ENCODE peak calls at places on chromosomes 2 and 18, in four cellular contexts. One of them, this sample, is unnamed.
A peak's percentile ranks its signal among the peaks of the same experiment; 100 is the strongest.

GRCh38 chr2:20496069-20496468 is 49.2 kb downstream of the RHOB start:
- DNase-seq in tibial artery: no peak
- DNase-seq in transverse colon: no peak
- DNase-seq in ovary: no peak
- DNase-seq in this sample: peak; percentile 49

GRCh38 chr2:19549821-19550220 is 191.4 kb upstream of the OSR1 start:
- DNase-seq in tibial artery: no peak
- DNase-seq in transverse colon: no peak
- DNase-seq in ovary: no peak
- DNase-seq in this sample: no peak

GRCh38 chr2:86062043-86062442 is 43.6 kb downstream of the POLR1A start:
- DNase-seq in tibial artery: no peak
- DNase-seq in transverse colon: no peak
- DNase-seq in ovary: no peak
- DNase-seq in this sample: no peak

GRCh38 chr2:120322329-120322728 is 23.6 kb upstream of the INHBB start:
- DNase-seq in tibial artery: no peak
- DNase-seq in transverse colon: no peak
- DNase-seq in ovary: no peak
- DNase-seq in this sample: peak; percentile 28

GRCh38 chr2:237278593-237278992 is 135.4 kb downstream of the COL6A3 start:
- DNase-seq in tibial artery: peak; percentile 91
- DNase-seq in transverse colon: peak; percentile 37
- DNase-seq in ovary: peak; percentile 44
- DNase-seq in this sample: peak; percentile 82

GRCh38 chr2:190119257-190119656 is 56.7 kb upstream of the MSTN start:
- DNase-seq in tibial artery: peak; percentile 64
- DNase-seq in transverse colon: no peak
- DNase-seq in ovary: no peak
- DNase-seq in this sample: no peak

GRCh38 chr2:66481100-66481549 is 46.2 kb downstream of the MEIS1 start:
- DNase-seq in tibial artery: no peak
- DNase-seq in transverse colon: no peak
- DNase-seq in ovary: no peak
- DNase-seq in this sample: peak; percentile 51

GRCh38 chr18:23108496-23108895 is 26.8 kb upstream of the CABLES1 start:
- DNase-seq in tibial artery: no peak
- DNase-seq in transverse colon: no peak
- DNase-seq in ovary: no peak
- DNase-seq in this sample: no peak

GRCh38 chr18:73835656-73836055 is 312.0 kb downstream of the FBXO15 start:
- DNase-seq in tibial artery: no peak
- DNase-seq in transverse colon: no peak
- DNase-seq in ovary: no peak
- DNase-seq in this sample: no peak

GRCh38 chr18:44742741-44743311 is 62.1 kb downstream of the SETBP1 start:
- DNase-seq in tibial artery: no peak
- DNase-seq in transverse colon: no peak
- DNase-seq in ovary: peak; percentile 95
- DNase-seq in this sample: no peak

GRCh38 chr2:51717318-51717717 is 685.4 kb upstream of the NRXN1 start:
- DNase-seq in tibial artery: no peak
- DNase-seq in transverse colon: no peak
- DNase-seq in ovary: no peak
- DNase-seq in this sample: no peak

GRCh38 chr18:48031011-48031480 is 100.6 kb upstream of the SMAD2 start:
- DNase-seq in tibial artery: peak; percentile 70
- DNase-seq in transverse colon: peak; percentile 57
- DNase-seq in ovary: peak; percentile 65
- DNase-seq in this sample: peak; percentile 48

GRCh38 chr18:24362757-24363156 is 34.9 kb downstream of the OSBPL1A start:
- DNase-seq in tibial artery: no peak
- DNase-seq in transverse colon: no peak
- DNase-seq in ovary: no peak
- DNase-seq in this sample: no peak

GRCh38 chr2:12835733-12836132 is 119.0 kb downstream of the TRIB2 start:
- DNase-seq in tibial artery: no peak
- DNase-seq in transverse colon: no peak
- DNase-seq in ovary: no peak
- DNase-seq in this sample: no peak

GRCh38 chr2:176653856-176654443 is 384.7 kb downstream of the MTX2 start:
- DNase-seq in tibial artery: peak; percentile 70
- DNase-seq in transverse colon: peak; percentile 70
- DNase-seq in ovary: peak; percentile 41
- DNase-seq in this sample: peak; percentile 51

GRCh38 chr18:58533771-58534170 is 95.1 kb downstream of the ALPK2 start:
- DNase-seq in tibial artery: no peak
- DNase-seq in transverse colon: no peak
- DNase-seq in ovary: no peak
- DNase-seq in this sample: no peak

GRCh38 chr2:35526741-35527140 is 828.8 kb upstream of the CRIM1 start:
- DNase-seq in tibial artery: no peak
- DNase-seq in transverse colon: no peak
- DNase-seq in ovary: no peak
- DNase-seq in this sample: no peak

GRCh38 chr2:209508255-209508654 is 84.4 kb downstream of the MAP2 start:
- DNase-seq in tibial artery: no peak
- DNase-seq in transverse colon: no peak
- DNase-seq in ovary: no peak
- DNase-seq in this sample: no peak

GRCh38 chr2:115084446-115084845 is 642.0 kb downstream of the DPP10 start:
- DNase-seq in tibial artery: no peak
- DNase-seq in transverse colon: no peak
- DNase-seq in ovary: no peak
- DNase-seq in this sample: no peak

GRCh38 chr18:31695989-31696388 is 11.6 kb upstream of the B4GALT6 start:
- DNase-seq in tibial artery: no peak
- DNase-seq in transverse colon: no peak
- DNase-seq in ovary: no peak
- DNase-seq in this sample: no peak

GRCh38 chr2:239238381-239238780 is 162.4 kb downstream of the HDAC4 start:
- DNase-seq in tibial artery: no peak
- DNase-seq in transverse colon: no peak
- DNase-seq in ovary: no peak
- DNase-seq in this sample: no peak

GRCh38 chr2:45774688-45775244 is 123.3 kb downstream of the PRKCE start:
- DNase-seq in tibial artery: no peak
- DNase-seq in transverse colon: peak; percentile 42
- DNase-seq in ovary: no peak
- DNase-seq in this sample: no peak

GRCh38 chr2:203656522-203657287 is 49.7 kb upstream of the CD28 start:
- DNase-seq in tibial artery: peak; percentile 78
- DNase-seq in transverse colon: peak; percentile 82
- DNase-seq in ovary: no peak
- DNase-seq in this sample: peak; percentile 52

GRCh38 chr2:186746584-186746983 is 52.7 kb downstream of the FAM171B start:
- DNase-seq in tibial artery: no peak
- DNase-seq in transverse colon: no peak
- DNase-seq in ovary: no peak
- DNase-seq in this sample: no peak

GRCh38 chr2:232530626-232531260 is 4.8 kb downstream of the CHRND start:
- DNase-seq in tibial artery: no peak
- DNase-seq in transverse colon: no peak
- DNase-seq in ovary: no peak
- DNase-seq in this sample: peak; percentile 10

GRCh38 chr2:655626-656025 is 21.6 kb downstream of the TMEM18 start:
- DNase-seq in tibial artery: no peak
- DNase-seq in transverse colon: no peak
- DNase-seq in ovary: no peak
- DNase-seq in this sample: no peak

GRCh38 chr2:15939854-15940660 is at the start of gene MYCN:
- DNase-seq in tibial artery: no peak
- DNase-seq in transverse colon: peak; percentile 42
- DNase-seq in ovary: peak; percentile 52
- DNase-seq in this sample: peak; percentile 55

GRCh38 chr2:45170191-45170975 is 161.1 kb upstream of the SIX2 start:
- DNase-seq in tibial artery: no peak
- DNase-seq in transverse colon: no peak
- DNase-seq in ovary: no peak
- DNase-seq in this sample: no peak

GRCh38 chr2:25595393-25595792 is 78.0 kb downstream of the DTNB start:
- DNase-seq in tibial artery: no peak
- DNase-seq in transverse colon: no peak
- DNase-seq in ovary: no peak
- DNase-seq in this sample: no peak

GRCh38 chr2:168119519-168120141 is 127.8 kb downstream of the STK39 start:
- DNase-seq in tibial artery: no peak
- DNase-seq in transverse colon: no peak
- DNase-seq in ovary: no peak
- DNase-seq in this sample: no peak

GRCh38 chr2:16126141-16126968 is 186.0 kb downstream of the MYCN start:
- DNase-seq in tibial artery: no peak
- DNase-seq in transverse colon: no peak
- DNase-seq in ovary: no peak
- DNase-seq in this sample: no peak

GRCh38 chr18:76662621-76663020 is 159.7 kb upstream of the ZNF236 start:
- DNase-seq in tibial artery: no peak
- DNase-seq in transverse colon: no peak
- DNase-seq in ovary: no peak
- DNase-seq in this sample: no peak

GRCh38 chr2:72146357-72147302 is 1.0 kb downstream of the CYP26B1 start:
- DNase-seq in tibial artery: peak; percentile 60
- DNase-seq in transverse colon: no peak
- DNase-seq in ovary: peak; percentile 5
- DNase-seq in this sample: no peak
- H3K4me3 ChIP-seq in tibial artery: peak overlapping the region; percentile 58
- H3K4me3 ChIP-seq in transverse colon: no peak overlapping the region
- H3K4me3 ChIP-seq in ovary: peak overlapping the region; percentile 17
- H3K4me3 ChIP-seq in this sample: peak overlapping the region; percentile 60

DNA sequence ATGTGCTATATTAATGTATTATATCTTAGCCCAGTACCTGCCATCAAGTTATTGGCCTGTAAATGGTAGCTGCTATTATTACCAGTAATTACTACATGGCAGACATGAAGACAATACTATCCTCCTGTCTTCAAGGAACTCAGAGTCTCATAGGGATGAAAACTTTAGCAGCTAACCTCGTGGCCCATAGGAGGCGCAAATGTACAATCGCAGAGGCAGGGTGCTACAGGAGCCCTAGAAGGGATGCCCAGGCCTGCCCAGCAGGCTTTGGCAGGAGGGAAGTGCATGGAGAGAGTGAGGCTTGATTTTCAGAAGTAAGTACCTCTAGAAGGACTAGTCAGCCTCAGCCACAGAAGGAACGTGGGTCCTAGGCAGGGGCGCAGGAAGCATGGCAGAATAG is 44.7 kb upstream of the KIDINS220 start:
- DNase-seq in tibial artery: no peak
- DNase-seq in transverse colon: peak; percentile 26
- DNase-seq in ovary: no peak
- DNase-seq in this sample: no peak
- TF ChIP-seq CTCF in tibial artery: no peak
- TF ChIP-seq CTCF in transverse colon: no peak
- TF ChIP-seq CTCF in ovary: no peak
- TF ChIP-seq CTCF in this sample: no peak

DNA sequence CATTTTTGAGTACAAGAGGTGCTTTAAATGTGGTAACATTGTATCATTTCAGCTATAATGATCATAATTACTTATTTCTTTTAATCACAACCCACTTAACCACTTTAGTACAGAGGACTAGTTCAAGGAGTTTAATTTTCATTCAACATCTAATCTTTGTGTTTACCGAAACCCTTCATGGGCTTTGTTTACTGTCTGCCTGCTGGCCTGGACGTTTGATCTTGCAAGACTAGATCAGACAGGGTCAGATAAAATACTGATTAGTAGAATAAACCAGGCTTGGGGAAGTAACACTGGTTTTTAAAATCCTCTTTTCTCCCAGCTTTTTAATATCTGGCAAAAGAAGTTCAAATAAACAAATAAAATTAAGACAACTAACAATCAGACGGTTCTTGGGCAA is 93.6 kb downstream of the SATB2 start:
- DNase-seq in tibial artery: no peak
- DNase-seq in transverse colon: no peak
- DNase-seq in ovary: no peak
- DNase-seq in this sample: no peak
- H3K27ac ChIP-seq in tibial artery: no peak overlapping the region
- H3K27ac ChIP-seq in transverse colon: no peak overlapping the region
- H3K27ac ChIP-seq in ovary: no peak overlapping the region
- H3K27ac ChIP-seq in this sample: no peak overlapping the region

GRCh38 chr2:152200101-152200500 is 24.5 kb upstream of the STAM2 start:
- DNase-seq in tibial artery: no peak
- DNase-seq in transverse colon: no peak
- DNase-seq in ovary: no peak
- DNase-seq in this sample: no peak
- H3K4me3 ChIP-seq in tibial artery: no peak overlapping the region
- H3K4me3 ChIP-seq in transverse colon: no peak overlapping the region
- H3K4me3 ChIP-seq in ovary: no peak overlapping the region
- H3K4me3 ChIP-seq in this sample: no peak overlapping the region

GRCh38 chr18:36899289-36899688 is 70.4 kb downstream of the KIAA1328 start:
- DNase-seq in tibial artery: no peak
- DNase-seq in transverse colon: no peak
- DNase-seq in ovary: no peak
- DNase-seq in this sample: no peak
- TF ChIP-seq CTCF in tibial artery: no peak
- TF ChIP-seq CTCF in transverse colon: no peak
- TF ChIP-seq CTCF in ovary: no peak
- TF ChIP-seq CTCF in this sample: no peak

GRCh38 chr18:79845164-79845563 is 47.4 kb downstream of the KCNG2 start:
- DNase-seq in tibial artery: peak; percentile 25
- DNase-seq in transverse colon: no peak
- DNase-seq in ovary: no peak
- DNase-seq in this sample: no peak
- H3K27ac ChIP-seq in tibial artery: no peak overlapping the region
- H3K27ac ChIP-seq in transverse colon: no peak overlapping the region
- H3K27ac ChIP-seq in ovary: no peak overlapping the region
- H3K27ac ChIP-seq in this sample: no peak overlapping the region

DNA sequence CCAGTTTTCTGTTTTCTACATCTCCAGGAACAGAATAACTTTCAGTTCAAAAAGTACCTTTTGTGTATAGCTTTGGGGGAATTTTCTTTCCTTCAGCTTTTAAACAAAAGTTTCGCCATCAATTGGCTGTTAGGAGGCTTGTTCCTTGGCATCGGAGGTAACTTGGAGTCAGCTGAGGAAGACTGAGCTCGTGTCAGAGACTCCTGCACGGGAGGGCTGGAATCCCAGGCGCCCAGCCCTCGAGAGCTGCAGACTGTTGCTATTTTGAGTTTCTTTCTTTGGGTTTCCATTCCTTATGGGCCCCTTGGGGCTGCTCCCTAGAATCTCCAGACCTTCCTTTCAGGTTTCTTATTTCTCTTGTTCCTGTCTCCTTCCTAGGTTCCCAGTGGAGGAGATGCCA is 8.1 kb downstream of the EMILIN2 start:
- DNase-seq in tibial artery: peak; percentile 82
- DNase-seq in transverse colon: no peak
- DNase-seq in ovary: no peak
- DNase-seq in this sample: no peak
- H3K4me3 ChIP-seq in tibial artery: no peak overlapping the region
- H3K4me3 ChIP-seq in transverse colon: no peak overlapping the region
- H3K4me3 ChIP-seq in ovary: no peak overlapping the region
- H3K4me3 ChIP-seq in this sample: no peak overlapping the region

This sample was measured in heart left ventricle.